ENCODE peak calls at places on chromosomes 1 and 21, in nine cellular contexts. G is astrocyte of the cerebellum; I is A549; Q is NCI-H1092; P is activated CD8-positive, alpha-beta T cell treated with anti-CD3 and anti-CD28 coated beads for 36 hours; K is head of caudate nucleus; N is EL; H is GOT3; S is GM12892. E is an unnamed sample.

GRCh38 chr21:27564684-27565280 is 597.9 kb upstream of the ADAMTS5 start:
- DNase-seq in G (no peak), I (peak; percentile 16), Q (no peak), P (peak; percentile 32), K (peak; percentile 47), N (peak; percentile 69), H (no peak), S (no peak), E (peak; percentile 53)

GRCh38 chr1:64195089-64195410 is 8.4 kb upstream of the UBE2U start:
- DNase-seq in G (no peak), I (no peak), Q (no peak), P (no peak), K (no peak), N (no peak), H (no peak), S (no peak), E (no peak)

GRCh38 chr1:155070721-155071556 is 7.4 kb downstream of the EFNA4 start:
- DNase-seq in G (no peak), I (peak; percentile 71), Q (peak; percentile 78), P (peak; percentile 90), K (peak; percentile 77), N (peak; percentile 79), H (peak; percentile 24), S (peak; percentile 81), E (no peak)

GRCh38 chr1:33893147-33893830 is 29.4 kb downstream of the HMGB4 start:
- DNase-seq in G (peak; percentile 26), I (no peak), Q (no peak), P (no peak), K (peak; percentile 54), N (no peak), H (no peak), S (no peak), E (no peak)

GRCh38 chr1:1891349-1892078 is 627 bp upstream of the GNB1 start:
- DNase-seq in G (no peak), I (no peak), Q (peak; percentile 29), P (peak; percentile 77), K (peak; percentile 68), N (peak; percentile 76), H (no peak), S (peak; percentile 91), E (no peak)

GRCh38 chr1:117017648-117018047 is 16.1 kb downstream of the CD101 start:
- DNase-seq in G (no peak), I (no peak), Q (no peak), P (no peak), K (no peak), N (no peak), H (no peak), S (no peak), E (no peak)

GRCh38 chr1:11273595-11274234 is 717 bp downstream of the UBIAD1 start:
- DNase-seq in G (no peak), I (no peak), Q (no peak), P (no peak), K (no peak), N (no peak), H (no peak), S (no peak), E (no peak)

GRCh38 chr21:17779486-17779885 is 39.7 kb downstream of the C21orf91 start:
- DNase-seq in G (no peak), I (no peak), Q (no peak), P (no peak), K (no peak), N (no peak), H (no peak), S (no peak), E (no peak)

GRCh38 chr1:29323636-29324035 is 87.3 kb downstream of the PTPRU start:
- DNase-seq in G (no peak), I (no peak), Q (no peak), P (no peak), K (peak; percentile 51), N (no peak), H (no peak), S (no peak), E (no peak)

GRCh38 chr1:39952359-39953110 is 2.4 kb upstream of the MFSD2A start:
- DNase-seq in G (no peak), I (no peak), Q (no peak), P (no peak), K (peak; percentile 71), N (no peak), H (no peak), S (no peak), E (no peak)

GRCh38 chr1:222157612-222158011 is 390.3 kb downstream of the HHIPL2 start:
- DNase-seq in G (no peak), I (no peak), Q (no peak), P (no peak), K (no peak), N (no peak), H (no peak), S (no peak), E (no peak)

GRCh38 chr1:187245201-187245600 is 416.5 kb downstream of the PLA2G4A start:
- DNase-seq in G (no peak), I (no peak), Q (no peak), P (no peak), K (no peak), N (no peak), H (no peak), S (no peak), E (no peak)

GRCh38 chr1:175530167-175530566 is 213.2 kb downstream of the TNR start:
- DNase-seq in G (no peak), I (no peak), Q (peak; percentile 15), P (no peak), K (no peak), N (no peak), H (no peak), S (no peak), E (no peak)

GRCh38 chr1:154741747-154742495 is 128.2 kb downstream of the KCNN3 start:
- DNase-seq in G (no peak), I (peak; percentile 17), Q (no peak), P (no peak), K (no peak), N (peak; percentile 9), H (no peak), S (no peak), E (no peak)

GRCh38 chr1:20321573-20321972 is 30.9 kb downstream of the VWA5B1 start:
- DNase-seq in G (no peak), I (no peak), Q (no peak), P (no peak), K (no peak), N (no peak), H (no peak), S (no peak), E (no peak)

GRCh38 chr1:240104662-240105061 is 13.0 kb downstream of the FMN2 start:
- DNase-seq in G (no peak), I (no peak), Q (no peak), P (no peak), K (no peak), N (peak; percentile 74), H (no peak), S (no peak), E (no peak)

GRCh38 chr1:115198938-115199337 is 109.6 kb upstream of the TSPAN2 start:
- DNase-seq in G (no peak), I (no peak), Q (peak; percentile 30), P (no peak), K (no peak), N (peak; percentile 63), H (no peak), S (no peak), E (no peak)

GRCh38 chr1:101203812-101204540 is 32.8 kb upstream of the S1PR1 start:
- DNase-seq in G (peak; percentile 18), I (no peak), Q (peak; percentile 8), P (no peak), K (no peak), N (peak; percentile 89), H (no peak), S (no peak), E (no peak)